ENCODE peak calls at places on chromosomes 6 and 20, in nine cellular contexts. J is heart right ventricle; X is CD4-positive, alpha-beta memory T cell; P is GM23248; F is thoracic aorta; W is cardiac muscle cell; S is ovary; E is neuronal stem cell; N is CD8-positive, alpha-beta memory T cell. Q is an unnamed sample. For H3K4me1, the result is how much of the 10 kb centered on the place peaks cover.

GRCh38 chr20:6993016-6993415 is 225.5 kb downstream of the BMP2 start:
- DNase-seq in J (no peak), X (no peak), P (peak), F (no peak), W (no peak), S (no peak), E (no peak), N (no peak), Q (peak)

GRCh38 chr20:7346562-7346961 is 579.1 kb downstream of the BMP2 start:
- DNase-seq in J (no peak), X (no peak), P (peak), F (no peak), W (no peak), S (no peak), E (no peak), N (no peak), Q (peak)

GRCh38 chr6:108029226-108029921 is 45.2 kb downstream of the OSTM1 start:
- DNase-seq in J (no peak), X (no peak), P (no peak), F (no peak), W (no peak), S (no peak), E (no peak), N (no peak), Q (no peak)

GRCh38 chr6:158715330-158716311 is 65.8 kb downstream of the SYTL3 start:
- DNase-seq in J (no peak), X (no peak), P (no peak), F (no peak), W (peak), S (no peak), E (no peak), N (no peak), Q (no peak)

GRCh38 chr6:124495316-124496176 is 466.7 kb upstream of the RNF217 start:
- DNase-seq in J (no peak), X (no peak), P (no peak), F (no peak), W (no peak), S (no peak), E (no peak), N (no peak), Q (no peak)

GRCh38 chr20:49464556-49464955 is 17.9 kb downstream of the KCNB1 start:
- DNase-seq in J (no peak), X (no peak), P (no peak), F (no peak), W (no peak), S (no peak), E (no peak), N (no peak), Q (no peak)

GRCh38 chr6:68046756-68047155 is 588.3 kb upstream of the ADGRB3 start:
- DNase-seq in J (no peak), X (no peak), P (no peak), F (no peak), W (no peak), S (no peak), E (no peak), N (no peak), Q (no peak)

GRCh38 chr6:118228856-118229255 is 319.2 kb upstream of the PLN start:
- DNase-seq in J (no peak), X (no peak), P (no peak), F (no peak), W (no peak), S (no peak), E (no peak), N (no peak), Q (no peak)

GRCh38 chr6:138089325-138089724 is 17.9 kb downstream of the PERP start:
- DNase-seq in J (no peak), X (no peak), P (no peak), F (no peak), W (no peak), S (no peak), E (no peak), N (no peak), Q (no peak)
- H3K4me1 ChIP-seq in J (under half), X (under half), P (under half), F (under half), W (under half), S (under half), E (under half), N (under half), Q (under half)

GRCh38 chr6:24272148-24272547 is 85.7 kb downstream of the DCDC2 start:
- DNase-seq in J (no peak), X (no peak), P (no peak), F (no peak), W (no peak), S (no peak), E (no peak), N (no peak), Q (no peak)

GRCh38 chr6:24273471-24273870 is 84.4 kb downstream of the DCDC2 start:
- DNase-seq in J (no peak), X (no peak), P (peak), F (no peak), W (peak), S (no peak), E (no peak), N (no peak), Q (no peak)

GRCh38 chr6:24270011-24270410 is 87.8 kb downstream of the DCDC2 start:
- DNase-seq in J (no peak), X (no peak), P (no peak), F (no peak), W (no peak), S (no peak), E (no peak), N (no peak), Q (no peak)

DNA sequence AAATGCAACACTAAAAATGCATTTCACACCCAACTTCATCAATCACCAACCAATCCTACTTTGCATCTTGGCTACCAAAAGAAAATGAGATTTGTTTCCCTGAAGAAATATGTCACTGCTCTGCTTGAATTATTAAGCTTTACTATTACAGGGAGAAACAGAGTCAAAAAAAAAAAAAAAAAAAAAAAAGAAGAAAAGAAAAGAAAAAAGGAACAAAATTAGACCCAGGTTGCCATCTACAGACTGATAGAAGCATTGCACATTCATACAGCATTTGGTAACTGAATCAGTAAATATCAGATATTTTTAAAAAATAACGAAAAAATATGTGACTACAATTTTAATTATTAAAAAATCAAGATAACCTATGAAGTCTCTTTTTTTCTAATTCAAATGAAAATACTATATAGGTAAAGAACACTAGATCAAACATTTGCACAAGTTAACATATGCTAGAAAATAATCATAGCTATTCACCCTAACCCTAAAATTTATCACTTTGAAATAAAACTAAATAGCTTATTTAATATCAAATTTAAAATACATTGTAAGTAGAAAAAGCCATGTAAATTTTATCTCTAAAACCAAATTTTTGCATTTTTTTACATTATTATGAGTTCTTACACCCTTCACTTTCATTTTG is 83.3 kb downstream of the DCDC2 start:
- DNase-seq in J (no peak), X (no peak), P (peak), F (no peak), W (peak), S (no peak), E (no peak), N (no peak), Q (no peak)
- H3K4me1 ChIP-seq in J (under half), X (under half), P (under half), F (under half), W (under half), S (under half), E (under half), N (under half), Q (under half)

GRCh38 chr20:38842017-38842416 is 36.5 kb downstream of the PPP1R16B start:
- DNase-seq in J (no peak), X (no peak), P (no peak), F (no peak), W (no peak), S (no peak), E (no peak), N (peak), Q (no peak)

GRCh38 chr20:38842558-38842981 is 37.1 kb downstream of the PPP1R16B start:
- DNase-seq in J (no peak), X (peak), P (no peak), F (no peak), W (no peak), S (no peak), E (no peak), N (peak), Q (no peak)

GRCh38 chr20:38843346-38843745 is 37.8 kb downstream of the PPP1R16B start:
- DNase-seq in J (no peak), X (no peak), P (no peak), F (no peak), W (no peak), S (no peak), E (no peak), N (no peak), Q (no peak)

GRCh38 chr20:38847840-38848239 is 42.3 kb downstream of the PPP1R16B start:
- DNase-seq in J (no peak), X (no peak), P (no peak), F (no peak), W (no peak), S (no peak), E (no peak), N (no peak), Q (no peak)

DNA sequence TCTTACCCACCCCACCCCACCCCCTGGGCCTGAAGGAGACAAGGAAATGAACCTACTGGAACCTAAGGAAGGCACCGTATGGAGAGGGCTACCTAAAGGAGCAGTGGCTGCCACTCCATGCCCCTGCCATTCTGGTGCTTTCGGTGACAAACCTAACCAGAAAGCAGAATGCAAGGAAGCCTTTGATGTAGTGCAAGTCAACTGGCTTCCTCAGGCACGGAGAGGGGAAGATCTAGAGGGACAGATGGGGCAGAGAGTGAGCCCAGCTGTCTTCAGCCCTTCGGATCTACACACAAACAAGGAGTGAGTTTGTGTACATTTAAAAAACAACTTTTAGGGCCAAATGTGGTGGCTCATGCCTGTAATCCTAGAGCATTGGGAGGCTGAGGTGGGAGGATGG is 39.5 kb downstream of the PPP1R16B start:
- DNase-seq in J (no peak), X (no peak), P (no peak), F (no peak), W (no peak), S (no peak), E (no peak), N (no peak), Q (no peak)
- H3K4me1 ChIP-seq in J (under half), X (half or more), P (under half), F (under half), W (under half), S (under half), E (under half), N (half or more), Q (under half)

GRCh38 chr20:33843854-33844253 is 32.7 kb downstream of the CHMP4B start:
- DNase-seq in J (no peak), X (no peak), P (no peak), F (no peak), W (no peak), S (no peak), E (no peak), N (no peak), Q (no peak)
- H3K4me1 ChIP-seq in J (half or more), X (half or more), P (under half), F (under half), W (half or more), S (under half), E (under half), N (half or more), Q (under half)

Q was measured in keratinocyte.